ENCODE peak calls at places on chromosomes 3 and 15, in ten cellular contexts. N is esophagus muscularis mucosa, V is H54, A is GM12878, M is Peyer's patch, W is spleen, J is heart left ventricle, T is right lobe of liver, G is ovary, I is erythroblast. H is an unnamed sample.

GRCh38 chr3:185402561-185402960 is 39.6 kb downstream of the MAP3K13 start:
- DNase-seq in N (peak; percentile 12), V (no peak), A (no peak), M (no peak), W (no peak), J (no peak), T (no peak), G (peak; percentile 23), I (no peak), H (no peak)

GRCh38 chr3:52253314-52254260 is 8.0 kb downstream of the PPM1M start:
- DNase-seq in N (no peak), V (no peak), A (peak; percentile 85), M (peak; percentile 88), W (peak; percentile 94), J (no peak), T (no peak), G (no peak), I (no peak), H (no peak)

GRCh38 chr15:71808311-71809020 is 1.9 kb upstream of the NR2E3 start:
- DNase-seq in N (no peak), V (no peak), A (no peak), M (no peak), W (no peak), J (peak; percentile 60), T (no peak), G (no peak), I (no peak), H (no peak)

GRCh38 chr3:161700998-161701397 is 204.4 kb downstream of the OTOL1 start:
- DNase-seq in N (no peak), V (no peak), A (peak; percentile 7), M (no peak), W (no peak), J (no peak), T (no peak), G (no peak), I (no peak), H (no peak)

GRCh38 chr3:35648347-35648746 is 9.0 kb downstream of the ARPP21 start:
- DNase-seq in N (no peak), V (no peak), A (no peak), M (no peak), W (no peak), J (no peak), T (no peak), G (no peak), I (peak; percentile 15), H (no peak)

GRCh38 chr3:28799084-28799483 is 450.5 kb upstream of the AZI2 start:
- DNase-seq in N (no peak), V (no peak), A (no peak), M (no peak), W (no peak), J (no peak), T (no peak), G (no peak), I (no peak), H (no peak)

GRCh38 chr15:77035584-77035983 is 35.3 kb downstream of the TSPAN3 start:
- DNase-seq in N (no peak), V (no peak), A (no peak), M (peak; percentile 9), W (peak; percentile 68), J (peak; percentile 24), T (peak; percentile 44), G (no peak), I (no peak), H (peak; percentile 61)

GRCh38 chr15:24848050-24848449 is 106.7 kb upstream of the SNRPN start:
- DNase-seq in N (no peak), V (no peak), A (no peak), M (no peak), W (no peak), J (peak; percentile 57), T (no peak), G (peak; percentile 26), I (no peak), H (peak; percentile 66)

GRCh38 chr3:184546252-184546651 is 15.3 kb upstream of the EPHB3 start:
- DNase-seq in N (no peak), V (no peak), A (no peak), M (no peak), W (peak; percentile 77), J (no peak), T (no peak), G (no peak), I (no peak), H (peak; percentile 67)

DNA sequence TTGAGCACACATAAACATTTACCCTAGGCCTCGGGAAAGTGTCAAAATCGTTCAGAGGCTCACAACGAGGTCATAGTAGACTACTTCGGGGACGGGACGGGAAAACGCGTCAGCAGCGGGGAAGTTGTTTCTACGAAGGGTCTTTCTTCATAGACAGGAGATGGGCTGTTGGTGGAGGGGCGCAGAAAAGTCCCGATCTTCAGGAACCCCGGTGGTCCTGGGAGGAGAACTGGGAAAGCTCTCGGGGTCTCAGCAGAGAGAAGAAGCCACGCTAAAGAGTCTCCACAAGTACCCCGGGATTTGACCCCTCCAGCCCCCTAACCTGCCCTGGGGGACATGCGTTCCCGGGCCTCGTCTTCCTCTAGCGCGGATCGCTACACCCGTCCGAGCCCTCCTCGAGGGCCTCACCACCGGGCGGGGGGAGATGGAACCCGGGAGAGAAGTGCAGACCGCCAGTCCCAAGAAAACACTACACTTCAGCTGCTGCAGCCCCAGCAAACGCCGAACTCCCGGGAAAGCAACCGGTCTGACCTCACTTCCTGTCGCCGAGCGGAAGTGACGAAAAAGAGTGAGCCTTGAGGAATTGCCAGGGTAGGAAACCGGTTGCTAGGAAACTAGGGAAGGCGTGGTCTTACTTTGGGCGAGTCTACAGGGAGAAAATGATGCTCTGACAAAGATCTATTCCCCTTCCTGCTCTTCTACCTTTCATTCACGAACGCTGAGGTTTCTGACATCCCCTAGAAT is at the start of gene PIK3R4:
- DNase-seq in N (peak; percentile 99), V (peak; percentile 77), A (peak; percentile 95), M (peak; percentile 98), W (peak; percentile 94), J (peak; percentile 95), T (peak; percentile 95), G (peak; percentile 91), I (peak; percentile 99), H (peak; percentile 97)
- TF ChIP-seq POLR2A in N (peak; percentile 50), V (peak; percentile 73), A (peak; percentile 80), M (peak; percentile 67), W (peak; percentile 43), J (peak; percentile 45), T (peak; percentile 59), G (peak; percentile 69), I (peak; percentile 92), H (peak; percentile 51)

DNA sequence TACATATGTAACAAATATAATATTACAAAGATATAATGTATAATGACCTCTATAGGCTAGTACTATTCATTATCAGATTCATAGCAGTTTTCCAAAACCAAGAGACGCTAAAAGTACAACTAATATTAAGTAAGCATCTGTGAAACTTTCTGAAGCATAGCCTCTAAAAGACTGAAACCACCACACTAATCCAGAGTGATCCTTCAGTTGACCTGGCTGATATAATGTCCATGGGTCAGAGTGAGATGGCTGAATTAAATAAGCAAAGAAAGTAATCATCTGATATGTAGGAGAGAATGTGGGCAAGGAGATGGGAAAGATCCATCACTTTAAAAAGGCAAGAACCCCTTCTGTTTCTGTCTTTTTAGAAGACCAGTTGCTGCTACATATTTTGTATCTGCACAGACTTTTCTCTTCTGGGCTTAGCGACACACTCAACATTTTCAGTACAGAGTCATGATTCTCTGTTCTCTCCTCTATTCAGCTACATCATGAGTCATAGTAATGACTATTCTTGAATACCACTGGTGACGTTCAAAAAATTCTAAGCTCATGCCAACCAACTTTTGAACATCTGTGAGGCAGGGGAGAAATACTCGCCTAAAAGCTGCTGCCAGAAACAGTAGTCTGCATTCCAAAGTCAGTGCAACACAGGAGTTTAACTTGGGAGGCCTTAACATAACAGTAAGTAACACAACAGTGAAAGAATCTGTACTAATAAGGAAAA is 149.6 kb downstream of the MAGI1 start:
- DNase-seq in N (no peak), V (peak; percentile 54), A (no peak), M (no peak), W (no peak), J (no peak), T (no peak), G (no peak), I (no peak), H (no peak)
- TF ChIP-seq POLR2A in N (no peak), V (no peak), A (no peak), M (no peak), W (no peak), J (no peak), T (no peak), G (no peak), I (no peak), H (no peak)

GRCh38 chr3:39127296-39127906 is 19.9 kb downstream of the TTC21A start:
- DNase-seq in N (no peak), V (no peak), A (no peak), M (no peak), W (peak; percentile 71), J (peak; percentile 19), T (no peak), G (no peak), I (no peak), H (peak; percentile 44)

GRCh38 chr3:39127907-39128303 is 20.4 kb downstream of the TTC21A start:
- DNase-seq in N (no peak), V (no peak), A (no peak), M (no peak), W (no peak), J (no peak), T (no peak), G (no peak), I (no peak), H (no peak)

GRCh38 chr3:39125837-39126500 is 18.5 kb downstream of the TTC21A start:
- DNase-seq in N (no peak), V (no peak), A (no peak), M (no peak), W (peak; percentile 42), J (no peak), T (no peak), G (no peak), I (no peak), H (peak; percentile 43)

GRCh38 chr3:39124876-39125836 is 17.7 kb downstream of the TTC21A start:
- DNase-seq in N (no peak), V (no peak), A (no peak), M (no peak), W (peak; percentile 55), J (peak; percentile 13), T (no peak), G (no peak), I (no peak), H (peak; percentile 64)

DNA sequence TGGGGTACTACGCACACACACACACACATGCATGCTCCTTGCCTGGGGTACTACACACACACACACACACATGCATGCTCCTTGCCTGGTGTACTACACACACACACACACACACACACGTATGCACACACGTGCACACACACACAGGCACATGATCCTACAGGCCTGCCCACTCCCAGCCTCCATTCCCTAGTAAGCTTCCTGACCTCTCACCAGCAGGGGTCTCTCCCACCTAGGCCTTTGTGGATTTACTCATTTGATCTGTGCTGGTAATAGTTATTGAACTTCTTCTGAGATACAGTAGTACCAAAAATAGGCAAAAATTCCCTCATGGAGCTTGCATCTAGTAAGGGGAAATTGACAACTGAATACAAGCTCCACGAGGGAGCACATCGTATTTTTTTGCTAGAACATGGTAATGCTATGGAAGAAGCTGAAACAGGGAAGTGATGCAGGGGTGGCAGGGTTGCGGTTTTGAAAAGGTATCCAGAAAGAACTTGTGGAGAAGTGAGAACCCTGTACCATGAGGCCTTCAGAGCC is 19.1 kb downstream of the TTC21A start:
- DNase-seq in N (no peak), V (no peak), A (no peak), M (peak; percentile 46), W (peak; percentile 56), J (peak; percentile 45), T (no peak), G (no peak), I (peak; percentile 65), H (peak; percentile 70)
- TF ChIP-seq POLR2A in N (no peak), V (no peak), A (no peak), M (no peak), W (no peak), J (no peak), T (no peak), G (no peak), I (no peak), H (no peak)

GRCh38 chr15:34342737-34343575 is at the start of the genes NOP10 and NUTM1:
- DNase-seq in N (peak; percentile 97), V (peak; percentile 67), A (peak; percentile 86), M (peak; percentile 91), W (peak; percentile 97), J (peak; percentile 93), T (peak; percentile 93), G (peak; percentile 84), I (peak; percentile 97), H (peak; percentile 94)
- TF ChIP-seq POLR2A in N (peak; percentile 67), V (peak; percentile 77), A (peak; percentile 87), M (peak; percentile 80), W (peak; percentile 32), J (no peak), T (peak; percentile 80), G (peak; percentile 64), I (peak; percentile 94), H (peak; percentile 71)

H was measured in sigmoid colon.